ENCODE peak calls at places on chromosomes 4 and X, in ten cellular contexts. F, C, S, Q, J, P, X, G, I and O are unnamed samples.

GRCh38 chr4:184283659-184284335 is 66.1 kb upstream of the ENPP6 start:
- DNase-seq in F (no peak), C (no peak), S (no peak), Q (no peak), J (no peak), P (no peak), X (no peak), G (no peak), I (no peak), O (peak; percentile 62)

GRCh38 chr4:74632634-74633033 is 161.7 kb downstream of the BTC start:
- DNase-seq in F (peak; percentile 66), C (no peak), S (peak; percentile 82), Q (peak; percentile 33), J (peak; percentile 58), P (no peak), X (no peak), G (peak; percentile 6), I (peak; percentile 100), O (no peak)

GRCh38 chrX:32269877-32270276 is 941.5 kb downstream of the DMD start:
- DNase-seq in F (no peak), C (no peak), S (no peak), Q (no peak), J (no peak), P (no peak), X (no peak), G (no peak), I (no peak), O (no peak)

GRCh38 chr4:53532521-53532920 is 58.8 kb downstream of the LNX1 start:
- DNase-seq in F (no peak), C (no peak), S (no peak), Q (no peak), J (no peak), P (no peak), X (no peak), G (no peak), I (no peak), O (no peak)

GRCh38 chrX:20802036-20802435 is 535.3 kb upstream of the RPS6KA3 start:
- DNase-seq in F (no peak), C (no peak), S (peak; percentile 0), Q (no peak), J (no peak), P (no peak), X (no peak), G (no peak), I (no peak), O (no peak)

GRCh38 chrX:134460861-134461218 is 875 bp downstream of the HPRT1 start:
- DNase-seq in F (no peak), C (no peak), S (peak; percentile 39), Q (no peak), J (no peak), P (no peak), X (no peak), G (no peak), I (peak; percentile 20), O (peak; percentile 9)

GRCh38 chrX:140346711-140347110 is 158.2 kb downstream of the SOX3 start:
- DNase-seq in F (no peak), C (no peak), S (peak; percentile 59), Q (no peak), J (no peak), P (no peak), X (no peak), G (no peak), I (no peak), O (no peak)

GRCh38 chrX:134886201-134886600 is 104.6 kb upstream of the SMIM10 start:
- DNase-seq in F (no peak), C (no peak), S (peak; percentile 55), Q (no peak), J (no peak), P (no peak), X (peak; percentile 52), G (no peak), I (peak; percentile 25), O (no peak)

GRCh38 chr4:153142700-153143438 is 61.4 kb upstream of the TRIM2 start:
- DNase-seq in F (peak; percentile 89), C (peak; percentile 80), S (peak; percentile 78), Q (peak; percentile 28), J (peak; percentile 79), P (peak; percentile 65), X (peak; percentile 91), G (peak; percentile 56), I (peak; percentile 75), O (peak; percentile 75)

GRCh38 chrX:119399772-119400101 is 601 bp downstream of the SLC25A43 start:
- DNase-seq in F (no peak), C (no peak), S (peak; percentile 38), Q (no peak), J (no peak), P (peak; percentile 3), X (no peak), G (no peak), I (peak; percentile 12), O (no peak)

GRCh38 chr4:71614626-71615025 is 169.3 kb downstream of the GC start:
- DNase-seq in F (no peak), C (no peak), S (no peak), Q (no peak), J (peak; percentile 79), P (no peak), X (no peak), G (no peak), I (no peak), O (peak; percentile 51)

GRCh38 chrX:22686138-22686541 is 313.6 kb upstream of the DDX53 start:
- DNase-seq in F (no peak), C (no peak), S (no peak), Q (peak; percentile 6), J (no peak), P (no peak), X (peak; percentile 45), G (no peak), I (peak; percentile 84), O (no peak)

GRCh38 chrX:115023139-115023538 is 5.7 kb upstream of the IL13RA2 start:
- DNase-seq in F (no peak), C (no peak), S (peak; percentile 89), Q (no peak), J (no peak), P (no peak), X (no peak), G (no peak), I (peak; percentile 87), O (peak; percentile 20)

GRCh38 chrX:18994713-18995112 is 10.8 kb upstream of the PHKA2 start:
- DNase-seq in F (no peak), C (no peak), S (peak; percentile 83), Q (no peak), J (no peak), P (no peak), X (no peak), G (no peak), I (peak; percentile 86), O (no peak)

GRCh38 chr4:123651536-123652175 is 255.1 kb downstream of the SPRY1 start:
- DNase-seq in F (no peak), C (no peak), S (no peak), Q (no peak), J (no peak), P (no peak), X (no peak), G (no peak), I (no peak), O (no peak)

GRCh38 chr4:3384771-3385701 is 56.7 kb upstream of the HGFAC start:
- DNase-seq in F (no peak), C (peak; percentile 87), S (no peak), Q (no peak), J (no peak), P (no peak), X (peak; percentile 53), G (no peak), I (no peak), O (no peak)

GRCh38 chr4:137378393-137379290 is 153.7 kb downstream of the PCDH18 start:
- DNase-seq in F (no peak), C (no peak), S (no peak), Q (no peak), J (no peak), P (no peak), X (no peak), G (no peak), I (peak; percentile 61), O (no peak)